ENCODE peak calls at places on chromosomes 13 and 19, in six cellular contexts. B is SJSA1, A is breast epithelium, F is dorsolateral prefrontal cortex, M is ovary, U is tibial nerve. X is an unnamed sample.

GRCh38 chr19:33386361-33386858 is 12.9 kb downstream of the CEBPG start:
- DNase-seq in F (peak; percentile 39), B (no peak), M (no peak), A (no peak), U (no peak), X (no peak)

GRCh38 chr13:75803175-75803611 is 167.1 kb downstream of the LMO7 start:
- DNase-seq in B (no peak), F (no peak), U (no peak), A (no peak), M (no peak), X (peak; percentile 86)

GRCh38 chr19:29320076-29320475 is 107.1 kb upstream of the UQCRFS1 start:
- DNase-seq in U (no peak), M (no peak), A (no peak), F (no peak), B (no peak), X (no peak)

GRCh38 chr13:82802528-82802927 is 1079.7 kb downstream of the SLITRK1 start:
- DNase-seq in B (no peak), A (no peak), F (no peak), U (no peak), M (no peak), X (no peak)

GRCh38 chr13:75222031-75222430 is 259.9 kb downstream of the TBC1D4 start:
- DNase-seq in U (peak; percentile 16), M (no peak), A (no peak), F (no peak), B (no peak), X (no peak)

GRCh38 chr19:7923295-7924191 is 2.4 kb downstream of the CTXN1 start:
- DNase-seq in F (peak; percentile 57), U (no peak), M (no peak), B (no peak), A (no peak), X (no peak)

GRCh38 chr19:11176466-11177193 is 20.7 kb downstream of the KANK2 start:
- DNase-seq in A (no peak), B (no peak), M (no peak), F (no peak), U (no peak), X (no peak)

GRCh38 chr13:89150362-89150761 is 1479.2 kb downstream of the SLITRK5 start:
- DNase-seq in U (no peak), A (no peak), F (no peak), B (no peak), M (no peak), X (no peak)

GRCh38 chr13:40566811-40567210 is 99.6 kb downstream of the FOXO1 start:
- DNase-seq in U (no peak), A (no peak), M (no peak), F (no peak), B (no peak), X (no peak)

GRCh38 chr19:58268344-58268743 is 10.4 kb upstream of the ZNF8 start:
- DNase-seq in F (no peak), U (no peak), B (no peak), A (no peak), M (no peak), X (no peak)

GRCh38 chr13:25462301-25463125 is 90.7 kb downstream of the ATP8A2 start:
- DNase-seq in U (no peak), A (no peak), M (no peak), F (no peak), B (no peak), X (no peak)

GRCh38 chr19:2051771-2052704 is 994 bp upstream of the MKNK2 start:
- DNase-seq in B (no peak), U (no peak), A (no peak), F (no peak), M (peak; percentile 82), X (no peak)

GRCh38 chr19:47781590-47782318 is 3.3 kb downstream of the SELENOW start:
- DNase-seq in A (peak; percentile 45), B (no peak), F (peak; percentile 57), M (peak; percentile 63), U (peak; percentile 71), X (no peak)

GRCh38 chr13:79392882-79393563 is 13.0 kb downstream of the RBM26 start:
- DNase-seq in B (no peak), A (no peak), M (no peak), U (no peak), F (no peak), X (no peak)

GRCh38 chr19:19531951-19532805 is 3.5 kb downstream of the YJEFN3 start:
- DNase-seq in B (peak; percentile 49), M (peak; percentile 76), F (peak; percentile 92), U (peak; percentile 89), A (peak; percentile 62), X (peak; percentile 77)

GRCh38 chr13:80029170-80029569 is 311.8 kb downstream of the SPRY2 start:
- DNase-seq in F (no peak), A (no peak), U (no peak), B (no peak), M (no peak), X (no peak)

GRCh38 chr19:15563325-15563794 is 51.7 kb upstream of the CYP4F8 start:
- DNase-seq in M (peak; percentile 69), B (no peak), F (no peak), U (no peak), A (no peak), X (no peak)

GRCh38 chr13:28485551-28485950 is 9.4 kb downstream of the FLT1 start:
- DNase-seq in U (no peak), M (no peak), B (no peak), F (no peak), A (no peak), X (no peak)

GRCh38 chr13:66305960-66306617 is 924.0 kb downstream of the PCDH9 start:
- DNase-seq in F (no peak), M (no peak), U (no peak), B (no peak), A (no peak), X (no peak)

GRCh38 chr13:36329355-36329754 is 16.8 kb downstream of the SPART start:
- DNase-seq in B (no peak), M (no peak), A (no peak), U (no peak), F (no peak), X (no peak)

DNA sequence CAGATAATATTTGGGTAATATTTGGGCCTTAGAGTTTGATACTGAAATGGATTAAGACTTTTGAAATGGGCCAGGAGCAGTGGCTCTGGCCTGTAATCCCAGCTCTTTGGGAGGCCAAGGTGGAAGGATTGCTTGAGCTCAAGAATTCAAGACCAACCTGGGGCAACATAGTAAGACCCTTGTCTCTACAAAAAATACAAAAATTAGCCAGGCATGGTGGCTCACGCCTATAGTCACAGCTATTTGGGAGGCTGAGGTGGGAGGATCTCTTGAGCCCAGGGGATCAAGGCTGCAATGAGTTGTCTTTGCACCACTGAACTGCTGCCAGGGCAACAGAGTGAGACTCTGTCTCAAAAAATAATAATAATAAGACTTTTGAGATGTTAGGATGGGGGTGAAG is 926 bp upstream of the ZNF836 start:
- DNase-seq in B (no peak), U (no peak), F (no peak), M (no peak), A (no peak), X (no peak)
- H3K4me3 ChIP-seq in B (no peak overlapping the region), U (no peak overlapping the region), F (peak overlapping the region; percentile 96), M (no peak overlapping the region), A (no peak overlapping the region), X (no peak overlapping the region)

GRCh38 chr19:17473041-17473440 is 2.7 kb downstream of the SLC27A1 start:
- DNase-seq in F (no peak), B (no peak), U (no peak), M (no peak), A (no peak), X (no peak)
- H3K27ac ChIP-seq in F (peak overlapping the region; percentile 97), B (no peak overlapping the region), U (peak overlapping the region; percentile 90), M (no peak overlapping the region), A (peak overlapping the region; percentile 58), X (no peak overlapping the region)

GRCh38 chr19:3149089-3149488 is 13.3 kb downstream of the GNA15 start:
- DNase-seq in U (no peak), M (no peak), A (no peak), B (no peak), F (no peak), X (no peak)

GRCh38 chr19:3150739-3151329 is 15.0 kb downstream of the GNA15 start:
- DNase-seq in F (no peak), B (no peak), M (no peak), U (no peak), A (no peak), X (no peak)

GRCh38 chr19:3149526-3150505 is 14.0 kb downstream of the GNA15 start:
- DNase-seq in A (no peak), M (no peak), F (no peak), U (no peak), B (no peak), X (no peak)

GRCh38 chr19:3146677-3147100 is 10.9 kb downstream of the GNA15 start:
- DNase-seq in A (no peak), M (no peak), U (no peak), F (no peak), B (no peak), X (no peak)

GRCh38 chr19:3148503-3148902 is 12.7 kb downstream of the GNA15 start:
- DNase-seq in M (no peak), U (no peak), B (no peak), F (no peak), A (no peak), X (no peak)
- H3K4me3 ChIP-seq in M (no peak overlapping the region), U (no peak overlapping the region), B (no peak overlapping the region), F (no peak overlapping the region), A (no peak overlapping the region), X (no peak overlapping the region)

GRCh38 chr19:42474743-42475142 is 32.0 kb upstream of the CXCL17 start:
- DNase-seq in U (no peak), F (no peak), B (no peak), A (no peak), M (no peak), X (no peak)

GRCh38 chr19:42477117-42477516 is 34.4 kb upstream of the CXCL17 start:
- DNase-seq in U (no peak), M (no peak), B (no peak), A (no peak), F (no peak), X (no peak)

GRCh38 chr19:42477933-42478332 is 35.2 kb upstream of the CXCL17 start:
- DNase-seq in M (no peak), F (no peak), A (no peak), U (no peak), B (no peak), X (no peak)

GRCh38 chr19:42473686-42474085 is 30.9 kb upstream of the CXCL17 start:
- DNase-seq in M (no peak), A (no peak), F (no peak), U (no peak), B (no peak), X (no peak)

DNA sequence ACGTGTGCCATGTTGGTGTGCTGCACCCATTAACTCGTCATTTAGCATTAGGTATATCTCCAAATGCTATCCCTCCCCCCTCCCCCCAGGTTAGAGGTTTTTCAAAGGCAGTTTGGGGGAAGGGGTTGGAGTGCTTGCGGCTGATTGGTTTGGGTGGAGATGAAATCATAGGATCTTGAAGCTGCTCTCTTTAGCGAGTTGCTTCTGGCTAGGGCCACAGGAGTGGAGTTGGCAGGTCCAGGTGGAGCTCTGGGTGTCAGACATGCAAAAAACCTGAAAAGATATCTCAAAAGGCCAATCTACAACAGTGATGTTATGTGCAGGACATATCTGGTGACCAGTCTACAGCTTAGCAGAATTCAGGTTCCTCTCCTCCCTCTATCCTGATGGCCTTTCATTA is 32.6 kb upstream of the CXCL17 start:
- DNase-seq in A (no peak), U (no peak), B (no peak), M (no peak), F (no peak), X (no peak)
- H3K27ac ChIP-seq in A (no peak overlapping the region), U (no peak overlapping the region), B (no peak overlapping the region), M (no peak overlapping the region), F (no peak overlapping the region), X (no peak overlapping the region)

X was measured in iPS DF 6.9.